ENCODE peak calls at places on chromosomes 4 and X, in ten cellular contexts. J is memory B cell; R is activated CD4-positive, alpha-beta T cell treated with anti-CD3 and anti-CD28 coated beads, Interleukin-2, amount 50 U/mL, for 1 hour; I is LoVo; H is lung microvascular endothelial cell; O is T follicular helper cell; X is hypothalamus; Z is stimulated activated CD4-positive, alpha-beta T cell treated with anti-CD3 and anti-CD28 coated beads, TNF-alpha, amount 100 ng/mL, for 4 hours; P is activated T-cell treated with anti-CD3 and anti-CD28 coated beads for 1 hour; Q is NCI-H1417. U is an unnamed sample.

GRCh38 chr4:141771889-141772830 is 135.8 kb downstream of the IL15 start:
- DNase-seq in Q (no peak), O (no peak), Z (no peak), H (no peak), I (no peak), X (no peak), J (no peak), R (no peak), P (no peak), U (no peak)

GRCh38 chr4:3607690-3608514 is 75.7 kb upstream of the LRPAP1 start:
- DNase-seq in P (no peak), Z (no peak), I (no peak), J (no peak), Q (peak; percentile 84), R (no peak), H (no peak), O (no peak), X (no peak), U (no peak)

GRCh38 chrX:107154787-107155620 is 36.4 kb upstream of the RBM41 start:
- DNase-seq in R (peak; percentile 1), P (no peak), Q (peak; percentile 57), J (no peak), Z (no peak), H (no peak), X (no peak), I (peak; percentile 25), O (no peak), U (peak; percentile 12)

GRCh38 chr4:108878781-108879180 is 115.9 kb upstream of the ETNPPL start:
- DNase-seq in I (no peak), J (no peak), X (no peak), Q (no peak), R (no peak), O (no peak), P (no peak), H (peak; percentile 58), Z (no peak), U (peak; percentile 81)

GRCh38 chr4:182643801-182644311 is 273.3 kb downstream of the DCTD start:
- DNase-seq in X (no peak), J (no peak), Z (no peak), R (no peak), Q (no peak), O (no peak), H (no peak), P (no peak), I (peak; percentile 15), U (no peak)

GRCh38 chrX:20139966-20140365 is 1.7 kb downstream of the EIF1AX start:
- DNase-seq in R (no peak), O (no peak), J (no peak), P (no peak), Q (no peak), Z (no peak), I (no peak), H (no peak), X (no peak), U (no peak)

GRCh38 chrX:39477031-39477430 is 620.7 kb downstream of the BCOR start:
- DNase-seq in P (no peak), O (no peak), I (no peak), R (no peak), J (no peak), Q (no peak), H (no peak), Z (no peak), X (no peak), U (no peak)

GRCh38 chrX:13899607-13900006 is 82.7 kb upstream of the GPM6B start:
- DNase-seq in R (no peak), X (no peak), P (no peak), H (peak; percentile 40), Z (no peak), J (no peak), O (no peak), Q (no peak), I (no peak), U (peak; percentile 21)

GRCh38 chrX:31236231-31236630 is 164.4 kb upstream of the FTHL17 start:
- DNase-seq in X (no peak), Z (no peak), Q (no peak), J (no peak), P (no peak), R (no peak), H (no peak), I (no peak), O (no peak), U (no peak)

GRCh38 chr4:38856524-38857337 is at the start of gene TLR6:
- DNase-seq in I (peak; percentile 81), Z (no peak), R (peak; percentile 61), O (peak; percentile 53), P (peak; percentile 44), J (peak; percentile 61), H (peak; percentile 66), Q (peak; percentile 66), X (peak; percentile 2), U (peak; percentile 65)

GRCh38 chr4:176400816-176401461 is 81.2 kb downstream of the SPCS3 start:
- DNase-seq in J (no peak), R (no peak), O (no peak), P (no peak), Z (no peak), X (no peak), I (peak; percentile 43), Q (no peak), H (no peak), U (no peak)

GRCh38 chr4:13984996-13985780 is 357.7 kb upstream of the BOD1L1 start:
- DNase-seq in J (no peak), P (no peak), Z (no peak), O (no peak), I (no peak), H (no peak), Q (no peak), R (no peak), X (no peak), U (no peak)

GRCh38 chrX:47232803-47233332 is at the start of gene USP11:
- DNase-seq in P (peak; percentile 36), O (peak; percentile 12), Q (peak; percentile 91), H (no peak), J (no peak), R (peak; percentile 35), X (peak; percentile 33), I (peak; percentile 37), Z (no peak), U (peak; percentile 75)

GRCh38 chr4:3375688-3376087 is 66.1 kb upstream of the HGFAC start:
- DNase-seq in P (no peak), H (peak; percentile 56), Z (no peak), X (no peak), R (no peak), Q (no peak), J (no peak), I (no peak), O (no peak), U (peak; percentile 49)

GRCh38 chr4:88747351-88747750 is 49.7 kb upstream of the NAP1L5 start:
- DNase-seq in P (no peak), Q (no peak), X (no peak), I (no peak), O (no peak), J (no peak), R (no peak), Z (no peak), H (no peak), U (no peak)

GRCh38 chr4:88971536-88971935 is 85.4 kb downstream of the FAM13A start:
- DNase-seq in Q (no peak), H (no peak), O (no peak), I (no peak), X (no peak), Z (no peak), J (no peak), P (no peak), R (no peak), U (no peak)

GRCh38 chr4:1418494-1419285 is 12.4 kb upstream of the NKX1-1 start:
- DNase-seq in R (no peak), H (no peak), I (no peak), X (no peak), O (no peak), J (no peak), Z (no peak), P (no peak), Q (no peak), U (no peak)

GRCh38 chr4:165464338-165464737 is 85.5 kb downstream of the CPE start:
- DNase-seq in R (no peak), Q (no peak), Z (no peak), I (no peak), X (no peak), H (no peak), O (no peak), P (no peak), J (no peak), U (no peak)

GRCh38 chr4:87677731-87678130 is 27.7 kb downstream of the DMP1 start:
- DNase-seq in O (no peak), H (peak; percentile 6), X (no peak), J (no peak), P (no peak), R (no peak), Q (no peak), Z (no peak), I (no peak), U (peak; percentile 29)

GRCh38 chr4:84958434-84958833 is 8.1 kb downstream of the WDFY3 start:
- DNase-seq in X (no peak), O (no peak), Q (no peak), I (no peak), H (no peak), R (no peak), J (no peak), Z (no peak), P (no peak), U (no peak)

GRCh38 chr4:171621646-171622045 is 191.6 kb upstream of the GALNTL6 start:
- DNase-seq in P (no peak), X (no peak), O (no peak), J (no peak), H (no peak), I (no peak), R (no peak), Q (no peak), Z (no peak), U (no peak)

GRCh38 chr4:165592386-165592785 is 213.6 kb downstream of the CPE start:
- DNase-seq in P (no peak), J (no peak), R (no peak), O (no peak), H (peak; percentile 30), Q (no peak), Z (no peak), I (no peak), X (no peak), U (no peak)

GRCh38 chr4:17708992-17709759 is 72.2 kb downstream of the FAM184B start:
- DNase-seq in H (no peak), J (no peak), Q (peak; percentile 19), P (no peak), Z (no peak), I (no peak), O (no peak), X (no peak), R (no peak), U (no peak)

GRCh38 chrX:8067754-8068469 is 103.2 kb downstream of the VCX2 start:
- DNase-seq in Q (peak; percentile 83), R (no peak), I (peak; percentile 51), P (no peak), J (no peak), X (no peak), Z (no peak), O (no peak), H (no peak), U (peak; percentile 41)

GRCh38 chrX:140132937-140133336 is 167.6 kb upstream of the CXorf66 start:
- DNase-seq in I (no peak), P (no peak), H (no peak), O (no peak), X (no peak), Z (no peak), J (no peak), Q (no peak), R (no peak), U (no peak)

GRCh38 chr4:79044260-79044659 is 105.0 kb upstream of the PAQR3 start:
- DNase-seq in R (no peak), J (no peak), Q (no peak), O (no peak), P (no peak), Z (no peak), H (no peak), I (no peak), X (no peak), U (no peak)

GRCh38 chr4:186074189-186074588 is 5.2 kb downstream of the TLR3 start:
- DNase-seq in O (no peak), P (no peak), R (no peak), X (peak; percentile 46), Z (no peak), H (peak; percentile 62), J (no peak), Q (no peak), I (no peak), U (no peak)

GRCh38 chr4:138979742-138980141 is 35.8 kb upstream of the NOCT start:
- DNase-seq in P (no peak), I (no peak), H (no peak), Z (no peak), R (no peak), Q (no peak), X (no peak), O (no peak), J (no peak), U (no peak)